ENCODE peak calls at places on chromosomes 6 and 20, in seven cellular contexts. M, U, V, D, I, F and W are unnamed samples.

GRCh38 chr20:5290596-5290995 is 26.2 kb downstream of the PROKR2 start:
- DNase-seq in M (no peak), U (no peak), V (no peak), D (no peak), I (no peak), F (no peak), W (no peak)

GRCh38 chr6:148757944-148758343 is 11.1 kb downstream of the UST start:
- DNase-seq in M (no peak), U (no peak), V (no peak), D (no peak), I (no peak), F (no peak), W (no peak)

GRCh38 chr6:30508890-30509736 is 19.8 kb downstream of the HLA-E start:
- DNase-seq in M (no peak), U (peak), V (no peak), D (peak), I (no peak), F (no peak), W (no peak)

GRCh38 chr6:143125896-143126573 is 65.3 kb downstream of the AIG1 start:
- DNase-seq in M (no peak), U (peak), V (no peak), D (no peak), I (no peak), F (peak), W (no peak)

GRCh38 chr6:155377061-155377460 is 62.8 kb upstream of the TFB1M start:
- DNase-seq in M (peak), U (peak), V (no peak), D (peak), I (no peak), F (peak), W (peak)

GRCh38 chr20:3000852-3001523 is 42.4 kb upstream of the GNRH2 start:
- DNase-seq in M (peak), U (peak), V (no peak), D (peak), I (no peak), F (peak), W (peak)

GRCh38 chr6:12637960-12638641 is 78.5 kb upstream of the PHACTR1 start:
- DNase-seq in M (peak), U (peak), V (no peak), D (peak), I (peak), F (peak), W (peak)

GRCh38 chr6:137813308-137813707 is 53.8 kb upstream of the TNFAIP3 start:
- DNase-seq in M (no peak), U (no peak), V (no peak), D (no peak), I (no peak), F (no peak), W (no peak)

GRCh38 chr6:6610031-6610591 is 21.6 kb downstream of the LY86 start:
- DNase-seq in M (no peak), U (no peak), V (peak), D (no peak), I (no peak), F (no peak), W (no peak)

GRCh38 chr20:1491891-1492642 is 847 bp upstream of the SIRPB2 start:
- DNase-seq in M (no peak), U (no peak), V (no peak), D (no peak), I (no peak), F (no peak), W (no peak)

GRCh38 chr20:9068232-9068781 is 580 bp upstream of the PLCB4 start:
- DNase-seq in M (peak), U (peak), V (no peak), D (no peak), I (peak), F (no peak), W (no peak)

GRCh38 chr6:14721103-14721758 is 524.6 kb upstream of the JARID2 start:
- DNase-seq in M (peak), U (peak), V (no peak), D (peak), I (no peak), F (no peak), W (peak)

GRCh38 chr6:114712129-114712662 is 369.4 kb upstream of the HS3ST5 start:
- DNase-seq in M (no peak), U (no peak), V (no peak), D (no peak), I (no peak), F (no peak), W (no peak)

DNA sequence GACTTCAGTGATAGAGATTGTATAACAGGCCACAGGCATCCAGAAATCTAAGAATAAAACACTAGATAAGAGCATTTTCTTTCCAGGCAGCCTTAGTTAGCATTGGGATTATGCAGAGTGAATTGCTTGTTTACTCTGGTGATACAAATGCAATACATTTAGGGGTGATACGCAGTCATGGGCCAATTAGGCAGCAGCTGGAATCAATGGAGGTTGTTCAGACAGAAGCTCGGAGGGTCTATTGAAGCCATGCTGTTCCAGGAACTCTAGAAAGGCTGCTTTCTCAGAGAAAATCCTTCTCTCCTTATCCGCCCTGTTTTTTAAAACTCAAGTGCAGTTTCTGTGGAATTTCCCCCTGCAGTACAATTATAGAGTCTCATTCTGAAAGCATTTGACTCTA is 364.3 kb upstream of the HS3ST5 start:
- DNase-seq in M (no peak), U (no peak), V (no peak), D (no peak), I (no peak), F (no peak), W (no peak)
- TF ChIP-seq CTCF in M (no peak), U (no peak), V (no peak), D (no peak), I (no peak), F (no peak), W (no peak)

GRCh38 chr6:27279513-27280063 is 32.1 kb downstream of the PRSS16 start:
- DNase-seq in M (peak), U (no peak), V (no peak), D (no peak), I (no peak), F (no peak), W (no peak)

GRCh38 chr6:27281105-27281539 is 31.0 kb downstream of the POM121L2 start:
- DNase-seq in M (peak), U (no peak), V (no peak), D (no peak), I (no peak), F (no peak), W (no peak)

GRCh38 chr6:27281569-27281968 is 30.5 kb downstream of the POM121L2 start:
- DNase-seq in M (no peak), U (no peak), V (no peak), D (no peak), I (no peak), F (no peak), W (no peak)

GRCh38 chr6:27280064-27280539 is 32.0 kb downstream of the POM121L2 start:
- DNase-seq in M (peak), U (peak), V (no peak), D (peak), I (no peak), F (peak), W (peak)

DNA sequence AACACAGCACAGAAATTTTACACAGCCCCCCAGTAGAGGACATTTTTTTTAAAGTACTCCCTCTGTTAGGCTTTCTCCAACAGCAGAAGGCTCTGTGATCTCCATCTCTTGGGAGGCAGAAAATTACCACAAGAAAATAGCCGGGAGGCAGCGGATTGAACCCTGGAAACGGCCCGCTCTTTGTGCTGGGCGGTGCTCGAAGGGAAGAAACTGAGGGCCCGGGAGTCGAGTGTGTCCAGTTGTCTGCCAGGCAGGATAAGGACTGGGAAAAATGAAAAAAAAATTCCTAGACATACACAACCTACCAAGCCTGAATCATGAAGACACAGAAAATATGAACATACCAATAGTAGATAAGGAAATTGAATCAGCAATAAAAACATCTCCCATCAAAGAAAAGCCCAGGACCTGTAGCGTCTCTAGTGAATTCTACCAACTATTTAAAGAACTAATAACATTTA is 31.5 kb downstream of the POM121L2 start:
- DNase-seq in M (peak), U (no peak), V (no peak), D (peak), I (no peak), F (peak), W (no peak)
- H3K4me3 ChIP-seq in M (peak), U (peak), V (no peak), D (peak), I (no peak), F (peak), W (peak)

DNA sequence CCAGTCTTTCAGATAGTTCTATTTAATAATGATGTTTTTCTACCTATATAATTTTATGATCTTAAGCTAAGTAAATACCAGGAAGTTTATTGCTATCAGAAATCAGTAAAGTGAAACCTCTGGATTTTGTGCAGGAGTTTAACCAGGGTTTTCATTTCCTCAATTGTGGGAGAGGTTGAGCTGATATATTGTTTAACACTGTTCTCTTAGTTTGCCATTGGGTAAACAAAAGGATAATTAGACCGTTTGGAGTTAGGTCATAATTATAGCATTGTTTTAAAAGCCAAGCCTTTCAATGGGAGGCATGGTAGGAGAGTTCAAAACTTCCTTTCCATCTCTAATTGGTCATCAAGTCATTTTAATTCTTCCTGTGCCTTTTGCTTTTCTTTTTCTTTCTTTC is 58.7 kb downstream of the STXBP5 start:
- DNase-seq in M (no peak), U (no peak), V (no peak), D (no peak), I (no peak), F (no peak), W (no peak)
- TF ChIP-seq CTCF in M (no peak), U (no peak), V (no peak), D (no peak), I (no peak), F (no peak), W (no peak)

GRCh38 chr6:34182751-34183531 is 37.1 kb upstream of the GRM4 start:
- DNase-seq in M (no peak), U (peak), V (peak), D (no peak), I (no peak), F (no peak), W (no peak)
- H3K4me3 ChIP-seq in M (no peak), U (no peak), V (no peak), D (no peak), I (no peak), F (no peak), W (no peak)

GRCh38 chr20:63269724-63270123 is 2.9 kb upstream of the ARFGAP1 start:
- DNase-seq in M (no peak), U (no peak), V (no peak), D (no peak), I (no peak), F (no peak), W (no peak)
- TF ChIP-seq CTCF in M (no peak), U (no peak), V (no peak), D (no peak), I (no peak), F (no peak), W (no peak)

GRCh38 chr6:26054937-26055669 is 32.1 kb upstream of the HFE start:
- DNase-seq in M (peak), U (peak), V (peak), D (peak), I (peak), F (peak), W (peak)
- H3K4me3 ChIP-seq in M (peak), U (peak), V (peak), D (peak), I (peak), F (peak), W (peak)

DNA sequence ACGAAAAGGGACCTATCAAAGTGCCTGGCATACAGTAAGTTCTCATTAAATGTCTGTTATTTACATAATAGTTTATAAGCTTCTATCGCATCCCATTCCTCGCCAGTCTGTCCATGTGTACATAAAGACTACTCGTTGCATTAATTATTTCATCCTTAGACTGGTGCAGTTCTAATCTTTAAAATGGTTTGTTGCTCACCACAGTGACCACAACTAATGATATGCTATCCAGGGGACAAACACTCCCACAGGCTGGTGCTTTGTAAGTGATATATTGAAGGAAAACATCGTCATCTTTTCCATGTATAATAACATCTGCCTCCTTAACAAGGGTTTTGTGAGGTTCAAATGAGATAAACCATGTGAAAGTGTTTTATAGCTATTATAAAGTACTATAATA is 39.0 kb upstream of the HBS1L start:
- DNase-seq in M (no peak), U (no peak), V (no peak), D (no peak), I (no peak), F (no peak), W (no peak)
- TF ChIP-seq CTCF in M (no peak), U (no peak), V (no peak), D (no peak), I (no peak), F (no peak), W (no peak)